ENCODE peak calls at places on chromosome 3, in six cellular contexts. M is psoas muscle; U is NCI-H1417; K is activated CD8-positive, alpha-beta memory T cell treated with anti-CD3 and anti-CD28 coated beads for 1 hour; Q is M059J; F is GM06990. Y is an unnamed sample.

GRCh38 chr3:43268636-43269035 is 17.7 kb upstream of the SNRK start:
- DNase-seq in F (no peak), M (no peak), Q (no peak), U (no peak), K (no peak), Y (no peak)

GRCh38 chr3:108818404-108818803 is 4.2 kb upstream of the TRAT1 start:
- DNase-seq in F (no peak), Q (peak), M (no peak), K (no peak), U (peak), Y (peak)

GRCh38 chr3:24670871-24671270 is 176.2 kb upstream of the THRB start:
- DNase-seq in U (no peak), F (no peak), M (no peak), K (no peak), Q (no peak), Y (no peak)

GRCh38 chr3:8624612-8625011 is 20.0 kb downstream of the SSUH2 start:
- DNase-seq in M (no peak), F (no peak), U (no peak), K (no peak), Q (no peak), Y (no peak)

GRCh38 chr3:16632395-16632794 is 27.2 kb upstream of the DAZL start:
- DNase-seq in M (no peak), U (no peak), K (no peak), Q (no peak), F (no peak), Y (no peak)

GRCh38 chr3:135310317-135310716 is 515.3 kb downstream of the EPHB1 start:
- DNase-seq in M (no peak), F (peak), U (peak), Q (peak), K (no peak), Y (peak)

GRCh38 chr3:128725547-128725931 is 444 bp upstream of the RAB7A start:
- DNase-seq in K (no peak), F (no peak), Q (no peak), M (no peak), U (no peak), Y (no peak)

GRCh38 chr3:1251282-1252060 is 158.6 kb downstream of the CNTN6 start:
- DNase-seq in F (no peak), K (no peak), U (no peak), M (no peak), Q (peak), Y (no peak)

GRCh38 chr3:48215876-48216275 is 7.4 kb upstream of the CAMP start:
- DNase-seq in Q (no peak), K (no peak), U (no peak), F (no peak), M (peak), Y (no peak)

GRCh38 chr3:100630664-100631063 is 21.3 kb downstream of the ADGRG7 start:
- DNase-seq in Q (peak), U (no peak), F (no peak), K (no peak), M (no peak), Y (no peak)

GRCh38 chr3:148757238-148757930 is 59.7 kb downstream of the AGTR1 start:
- DNase-seq in Q (peak), F (no peak), M (no peak), K (no peak), U (no peak), Y (peak)

GRCh38 chr3:177474652-177475051 is 277.4 kb upstream of the TBL1XR1 start:
- DNase-seq in K (no peak), F (no peak), Q (no peak), M (no peak), U (no peak), Y (no peak)

GRCh38 chr3:69290006-69290405 is 95.9 kb downstream of the FRMD4B start:
- DNase-seq in Q (peak), K (no peak), M (no peak), F (no peak), U (no peak), Y (peak)

GRCh38 chr3:87147562-87147961 is 79.5 kb upstream of the CHMP2B start:
- DNase-seq in K (no peak), U (no peak), M (no peak), F (no peak), Q (no peak), Y (no peak)

GRCh38 chr3:188749010-188749617 is 422.7 kb upstream of the TPRG1 start:
- DNase-seq in K (peak), Q (peak), M (no peak), F (no peak), U (peak), Y (peak)

GRCh38 chr3:10004960-10005564 is 18.4 kb upstream of the EMC3 start:
- DNase-seq in U (no peak), F (no peak), M (no peak), K (no peak), Q (no peak), Y (no peak)

GRCh38 chr3:17730318-17730967 is 12.0 kb downstream of the TBC1D5 start:
- DNase-seq in Q (peak), U (peak), K (no peak), F (no peak), M (no peak), Y (peak)

GRCh38 chr3:99128740-99129505 is 227.4 kb upstream of the DCBLD2 start:
- DNase-seq in F (no peak), K (no peak), Q (peak), M (no peak), U (no peak), Y (peak)

GRCh38 chr3:72177075-72178050 is 392.4 kb upstream of the PROK2 start:
- DNase-seq in K (no peak), M (peak), F (peak), U (no peak), Q (peak), Y (peak)

GRCh38 chr3:169241928-169242751 is 421.4 kb downstream of the MECOM start:
- DNase-seq in M (no peak), K (no peak), U (no peak), F (no peak), Q (peak), Y (peak)

GRCh38 chr3:142886938-142887337 is 1.9 kb downstream of the PCOLCE2 start:
- DNase-seq in Q (peak), F (no peak), K (no peak), U (no peak), M (no peak), Y (peak)

GRCh38 chr3:187899246-187899645 is 154.0 kb upstream of the BCL6 start:
- DNase-seq in F (no peak), Q (no peak), K (no peak), U (no peak), M (no peak), Y (no peak)

GRCh38 chr3:112500621-112501020 is 1.3 kb upstream of the BTLA start:
- DNase-seq in F (no peak), U (no peak), Q (no peak), K (no peak), M (no peak), Y (no peak)

GRCh38 chr3:117547956-117548550 is 838.5 kb downstream of the TUSC7 start:
- DNase-seq in U (no peak), M (no peak), F (no peak), Q (peak), K (no peak), Y (no peak)

GRCh38 chr3:125103406-125103805 is 47.6 kb upstream of the HEG1 start:
- DNase-seq in U (no peak), K (no peak), M (no peak), Q (no peak), F (no peak), Y (no peak)

GRCh38 chr3:107684431-107684925 is 161.7 kb downstream of the BBX start:
- DNase-seq in M (no peak), K (no peak), F (no peak), Q (no peak), U (peak), Y (no peak)

GRCh38 chr3:141083226-141083625 is 32.1 kb downstream of the SPSB4 start:
- DNase-seq in K (no peak), Q (no peak), F (no peak), M (no peak), U (no peak), Y (no peak)

GRCh38 chr3:9168230-9168629 is 81.2 kb downstream of the SRGAP3 start:
- DNase-seq in Q (no peak), K (no peak), U (no peak), M (no peak), F (peak), Y (no peak)

GRCh38 chr3:129036234-129037092 is 24.1 kb upstream of the GP9 start:
- DNase-seq in F (no peak), K (no peak), Q (no peak), M (no peak), U (no peak), Y (no peak)

GRCh38 chr3:120469440-120470415 is 18.9 kb upstream of the FSTL1 start:
- DNase-seq in Q (peak), U (no peak), F (no peak), M (no peak), K (no peak), Y (peak)

GRCh38 chr3:45178131-45179023 is 32.2 kb upstream of the CDCP1 start:
- DNase-seq in Q (peak), M (peak), K (no peak), F (no peak), U (no peak), Y (peak)

GRCh38 chr3:46715507-46716175 is 2.0 kb downstream of the PRSS50 start:
- DNase-seq in Q (no peak), K (no peak), F (no peak), M (no peak), U (no peak), Y (no peak)

GRCh38 chr3:11379824-11380281 is 107.7 kb downstream of the ATG7 start:
- DNase-seq in K (no peak), U (peak), Q (no peak), F (no peak), M (no peak), Y (peak)

GRCh38 chr3:23991236-23992050 is 46.4 kb downstream of the NR1D2 start:
- DNase-seq in M (no peak), F (no peak), K (no peak), Q (peak), U (peak), Y (peak)

GRCh38 chr3:154060606-154061380 is 60.4 kb upstream of the ARHGEF26 start:
- DNase-seq in K (no peak), U (no peak), Q (peak), F (no peak), M (no peak), Y (peak)

GRCh38 chr3:116994473-116994872 is 284.9 kb downstream of the TUSC7 start:
- DNase-seq in U (no peak), K (no peak), Q (no peak), F (no peak), M (no peak), Y (no peak)

GRCh38 chr3:57729339-57730039 is 26.6 kb upstream of the SLMAP start:
- DNase-seq in U (no peak), K (no peak), M (no peak), F (no peak), Q (no peak), Y (no peak)

GRCh38 chr3:37290551-37290950 is 116.2 kb upstream of the LRRFIP2 start:
- DNase-seq in F (no peak), K (no peak), M (no peak), Q (peak), U (no peak), Y (no peak)

GRCh38 chr3:11375333-11376076 is 103.3 kb downstream of the ATG7 start:
- DNase-seq in K (no peak), Q (no peak), M (no peak), F (no peak), U (no peak), Y (no peak)

GRCh38 chr3:8954938-8955763 is 8.1 kb downstream of the RAD18 start:
- DNase-seq in F (peak), U (no peak), K (no peak), Q (peak), M (no peak), Y (peak)

Y was measured in RPMI7951.